ENCODE peak calls at places on chromosomes 1 and 21, in five cellular contexts. T, M, L, Z and V are unnamed samples.

GRCh38 chr1:62417351-62417999 is 19.4 kb upstream of the USP1 start:
- DNase-seq in T (no peak), M (no peak), L (no peak), Z (no peak), V (no peak)

GRCh38 chr1:12095822-12096263 is 32.7 kb downstream of the TNFRSF8 start:
- DNase-seq in T (no peak), M (no peak), L (peak; percentile 87), Z (no peak), V (no peak)

GRCh38 chr1:24464378-24464770 is 38.3 kb upstream of the RCAN3 start:
- DNase-seq in T (no peak), M (peak; percentile 29), L (no peak), Z (no peak), V (no peak)

GRCh38 chr1:27831568-27832410 is 1.2 kb downstream of the PPP1R8 start:
- DNase-seq in T (no peak), M (no peak), L (no peak), Z (peak; percentile 21), V (peak; percentile 7)

GRCh38 chr21:44914176-44914874 is 6.4 kb downstream of the ITGB2 start:
- DNase-seq in T (no peak), M (no peak), L (no peak), Z (peak; percentile 41), V (no peak)

GRCh38 chr1:155873860-155874259 is 14.5 kb downstream of the SYT11 start:
- DNase-seq in T (no peak), M (no peak), L (no peak), Z (no peak), V (no peak)

GRCh38 chr1:27116697-27117096 is 38.2 kb downstream of the SLC9A1 start:
- DNase-seq in T (no peak), M (no peak), L (no peak), Z (no peak), V (no peak)

GRCh38 chr1:2555634-2556276 is 416 bp upstream of the TNFRSF14 start:
- DNase-seq in T (no peak), M (no peak), L (no peak), Z (no peak), V (no peak)

GRCh38 chr1:241942738-241943137 is 14.8 kb upstream of the BECN2 start:
- DNase-seq in T (no peak), M (no peak), L (no peak), Z (no peak), V (no peak)

GRCh38 chr1:93448292-93448982 is 519 bp downstream of the FNBP1L start:
- DNase-seq in T (no peak), M (no peak), L (peak; percentile 62), Z (peak; percentile 26), V (no peak)

GRCh38 chr1:175200626-175201025 is 8.1 kb upstream of the KIAA0040 start:
- DNase-seq in T (no peak), M (no peak), L (no peak), Z (no peak), V (no peak)

GRCh38 chr1:85577421-85578320 is 2.9 kb upstream of the CCN1 start:
- DNase-seq in T (no peak), M (no peak), L (no peak), Z (no peak), V (no peak)

GRCh38 chr1:94335950-94336349 is 82.2 kb upstream of the ABCD3 start:
- DNase-seq in T (no peak), M (no peak), L (peak; percentile 38), Z (peak; percentile 90), V (peak; percentile 93)

GRCh38 chr1:169513208-169513607 is 27.5 kb upstream of the SLC19A2 start:
- DNase-seq in T (no peak), M (no peak), L (no peak), Z (no peak), V (no peak)

GRCh38 chr21:28781602-28782274 is 210.9 kb downstream of the LTN1 start:
- DNase-seq in T (no peak), M (no peak), L (peak; percentile 28), Z (peak; percentile 4), V (peak; percentile 6)

GRCh38 chr1:63799810-63800209 is 26.0 kb downstream of the ROR1 start:
- DNase-seq in T (no peak), M (no peak), L (no peak), Z (no peak), V (no peak)

GRCh38 chr1:1041092-1041503 is 21.2 kb downstream of the AGRN start:
- DNase-seq in T (no peak), M (no peak), L (no peak), Z (no peak), V (no peak)

GRCh38 chr21:44057960-44058651 is 46.0 kb downstream of the TRAPPC10 start:
- DNase-seq in T (no peak), M (no peak), L (no peak), Z (no peak), V (no peak)

GRCh38 chr1:104991702-104992101 is 1242.0 kb downstream of the AMY1C start:
- DNase-seq in T (no peak), M (no peak), L (no peak), Z (no peak), V (no peak)

GRCh38 chr1:159800177-159800935 is 1.8 kb upstream of the FCRL6 start:
- DNase-seq in T (peak; percentile 39), M (no peak), L (no peak), Z (no peak), V (no peak)

GRCh38 chr1:203215573-203215972 is 13.9 kb downstream of the CHIT1 start:
- DNase-seq in T (no peak), M (no peak), L (no peak), Z (no peak), V (no peak)

GRCh38 chr1:203080456-203080855 is 5.4 kb downstream of the MYOG start:
- DNase-seq in T (no peak), M (no peak), L (no peak), Z (no peak), V (no peak)

GRCh38 chr21:43643193-43643592 is 16.1 kb downstream of the HSF2BP start:
- DNase-seq in T (no peak), M (no peak), L (no peak), Z (no peak), V (no peak)

GRCh38 chr1:206770531-206771352 is at the start of gene IL19:
- DNase-seq in T (no peak), M (no peak), L (no peak), Z (no peak), V (no peak)

GRCh38 chr1:58305622-58306021 is 240.9 kb downstream of the OMA1 start:
- DNase-seq in T (no peak), M (no peak), L (no peak), Z (no peak), V (no peak)

GRCh38 chr1:56382890-56383289 is 196.5 kb downstream of the PLPP3 start:
- DNase-seq in T (no peak), M (no peak), L (no peak), Z (no peak), V (no peak)

GRCh38 chr21:14474995-14475394 is 71.1 kb downstream of the SAMSN1 start:
- DNase-seq in T (no peak), M (no peak), L (no peak), Z (no peak), V (no peak)

GRCh38 chr1:183914283-183914682 is 109.4 kb downstream of the RGL1 start:
- DNase-seq in T (no peak), M (no peak), L (no peak), Z (no peak), V (no peak)

GRCh38 chr1:185570962-185571361 is 163.2 kb upstream of the HMCN1 start:
- DNase-seq in T (no peak), M (no peak), L (no peak), Z (no peak), V (no peak)

GRCh38 chr1:71422221-71422620 is 341.4 kb upstream of the ZRANB2 start:
- DNase-seq in T (no peak), M (no peak), L (no peak), Z (no peak), V (no peak)

GRCh38 chr1:156910309-156910782 is 10.1 kb upstream of the LRRC71 start:
- DNase-seq in T (no peak), M (no peak), L (peak; percentile 89), Z (peak; percentile 23), V (no peak)

GRCh38 chr1:18326171-18326950 is 154.4 kb upstream of the KLHDC7A start:
- DNase-seq in T (no peak), M (no peak), L (no peak), Z (no peak), V (no peak)

GRCh38 chr1:152959801-152960451 is 10.5 kb upstream of the SPRR4 start:
- DNase-seq in T (no peak), M (no peak), L (no peak), Z (no peak), V (no peak)

GRCh38 chr1:101653482-101653946 is 343.2 kb downstream of the OLFM3 start:
- DNase-seq in T (no peak), M (peak; percentile 56), L (no peak), Z (no peak), V (peak; percentile 18)

GRCh38 chr1:3313579-3313955 is 140.9 kb upstream of the ARHGEF16 start:
- DNase-seq in T (no peak), M (no peak), L (no peak), Z (no peak), V (no peak)

GRCh38 chr1:168598963-168599362 is 22.6 kb downstream of the XCL1 start:
- DNase-seq in T (no peak), M (no peak), L (no peak), Z (no peak), V (no peak)

GRCh38 chr21:44931137-44931500 is 8.7 kb upstream of the SLX9 start:
- DNase-seq in T (no peak), M (no peak), L (no peak), Z (no peak), V (no peak)

GRCh38 chr1:41918450-41919043 is at the start of gene HIVEP3:
- DNase-seq in T (no peak), M (no peak), L (no peak), Z (no peak), V (no peak)
- TF ChIP-seq EZH2 in T (no peak), M (peak; percentile 41), L (no peak), Z (peak; percentile 32), V (no peak)

GRCh38 chr1:41151846-41152245 is 90.3 kb downstream of the SCMH1 start:
- DNase-seq in T (no peak), M (no peak), L (no peak), Z (no peak), V (no peak)
- TF ChIP-seq CEBPB in T (no peak), M (no peak), L (no peak), Z (no peak), V (no peak)

GRCh38 chr1:220594356-220594755 is 66.4 kb downstream of the MARK1 start:
- DNase-seq in T (no peak), M (no peak), L (no peak), Z (no peak), V (no peak)
- TF ChIP-seq POLR2AphosphoS5 in T (no peak), M (no peak), L (no peak), Z (no peak), V (no peak)

DNA sequence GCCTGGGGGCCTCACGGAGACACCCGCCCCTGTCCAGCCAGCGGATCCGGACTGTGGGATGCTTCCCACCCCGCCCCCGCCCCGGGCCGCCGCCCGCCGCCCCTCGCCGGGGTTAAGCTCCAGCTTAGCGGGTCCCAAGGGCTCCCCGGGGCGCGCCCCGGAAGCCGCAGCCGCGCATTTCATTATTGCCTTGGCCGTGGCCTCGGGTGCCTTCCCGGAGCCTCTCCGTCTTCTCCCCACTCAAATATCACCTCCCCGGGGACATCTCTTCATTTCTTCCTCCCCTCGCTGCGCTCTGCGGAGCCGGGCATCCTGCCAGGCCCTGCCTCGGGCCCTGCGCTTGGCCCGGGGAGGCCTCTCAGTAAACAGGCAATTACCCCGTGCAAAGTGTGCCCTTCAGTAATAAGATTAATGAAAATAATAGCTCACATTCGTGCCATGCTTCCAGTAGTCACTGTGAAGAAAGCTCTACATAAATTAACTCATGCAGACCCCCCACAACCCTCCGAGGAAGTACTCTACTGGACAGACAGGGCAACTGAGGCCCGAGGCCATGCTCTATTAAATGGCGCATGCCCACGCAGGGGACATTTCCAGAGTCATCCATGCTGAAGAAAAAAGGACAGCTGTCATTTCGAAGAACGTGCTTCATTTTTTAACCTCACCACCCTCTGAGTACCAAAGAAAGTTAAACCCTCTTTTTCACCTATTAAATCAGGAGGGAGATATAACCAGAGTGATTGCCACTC is 49.9 kb upstream of the LAPTM5 start:
- DNase-seq in T (no peak), M (no peak), L (no peak), Z (no peak), V (no peak)
- TF ChIP-seq EZH2 in T (no peak), M (no peak), L (no peak), Z (no peak), V (no peak)